ENCODE peak calls at places on chromosomes 3 and 15, in ten cellular contexts. T is ELR; W is activated CD8-positive, alpha-beta memory T cell treated with anti-CD3 and anti-CD28 coated beads for 48 hours; X is NB4; A is LoVo; E is T-helper 1 cell; Y is pulmonary artery endothelial cell; Q is germinal center; R is CD4-positive, alpha-beta T cell; P is neural progenitor cell. S is an unnamed sample.

GRCh38 chr3:53939081-53939582 is 47.5 kb upstream of the SELENOK start:
- DNase-seq in E (no peak), R (no peak), X (no peak), Q (no peak), A (no peak), Y (no peak), W (no peak), P (peak; percentile 79), T (no peak), S (no peak)

GRCh38 chr3:133426721-133427120 is 26.9 kb downstream of the BFSP2 start:
- DNase-seq in P (no peak), Q (no peak), E (no peak), Y (no peak), A (no peak), X (peak; percentile 35), R (no peak), W (no peak), T (peak; percentile 72), S (no peak)

GRCh38 chr15:70195808-70196304 is 98.1 kb upstream of the TLE3 start:
- DNase-seq in E (no peak), R (no peak), P (no peak), Y (no peak), Q (no peak), X (no peak), A (no peak), T (peak; percentile 78), W (no peak), S (peak; percentile 91)

GRCh38 chr3:46496745-46497555 is 826 bp upstream of the RTP3 start:
- DNase-seq in X (peak; percentile 62), A (no peak), P (peak; percentile 38), Y (no peak), W (no peak), Q (peak; percentile 36), E (peak; percentile 27), R (peak; percentile 57), T (no peak), S (peak; percentile 43)

GRCh38 chr3:179819379-179819778 is 166.5 kb downstream of the USP13 start:
- DNase-seq in W (no peak), A (no peak), P (no peak), E (no peak), Y (no peak), R (no peak), Q (no peak), T (no peak), X (no peak), S (no peak)

GRCh38 chr15:57865294-57865693 is 158.8 kb downstream of the POLR2M start:
- DNase-seq in T (peak; percentile 26), W (no peak), Y (no peak), X (peak; percentile 2), A (no peak), Q (peak; percentile 4), P (no peak), R (no peak), E (no peak), S (peak; percentile 16)

GRCh38 chr3:13135811-13136321 is 62.6 kb upstream of the IQSEC1 start:
- DNase-seq in A (no peak), T (no peak), P (no peak), Q (no peak), R (no peak), X (no peak), E (no peak), W (no peak), Y (no peak), S (no peak)

GRCh38 chr3:156674911-156675743 is 737 bp downstream of the TIPARP start:
- DNase-seq in Y (no peak), W (peak; percentile 23), T (peak; percentile 71), E (peak; percentile 49), A (no peak), Q (peak; percentile 36), P (peak; percentile 84), R (peak; percentile 17), X (peak; percentile 80), S (peak; percentile 43)

GRCh38 chr3:61637088-61638051 is 76.0 kb downstream of the PTPRG start:
- DNase-seq in E (no peak), R (no peak), T (peak; percentile 15), X (no peak), P (no peak), A (peak; percentile 66), Y (no peak), Q (peak; percentile 27), W (no peak), S (no peak)

GRCh38 chr3:194767430-194768207 is 81.9 kb downstream of the FAM43A start:
- DNase-seq in P (no peak), X (no peak), T (no peak), W (no peak), Y (no peak), A (no peak), Q (no peak), E (no peak), R (no peak), S (no peak)

GRCh38 chr3:146162561-146162960 is 1.6 kb upstream of the PLOD2 start:
- DNase-seq in T (peak; percentile 43), P (no peak), R (no peak), Q (no peak), E (no peak), Y (no peak), A (no peak), X (no peak), W (no peak), S (peak; percentile 47)

GRCh38 chr15:81098884-81099601 is 35.0 kb upstream of the CFAP161 start:
- DNase-seq in A (no peak), T (no peak), W (no peak), R (no peak), X (peak; percentile 29), E (no peak), P (no peak), Q (no peak), Y (peak; percentile 53), S (peak; percentile 18)

GRCh38 chr3:26712211-26713026 is 89.8 kb downstream of the LRRC3B start:
- DNase-seq in A (peak; percentile 43), Y (no peak), P (peak; percentile 87), Q (peak; percentile 7), W (no peak), X (peak; percentile 50), E (no peak), T (peak; percentile 49), R (no peak), S (peak; percentile 50)

GRCh38 chr3:5019411-5020261 is 40.4 kb downstream of the BHLHE40 start:
- DNase-seq in A (peak; percentile 51), Y (no peak), R (peak; percentile 78), E (peak; percentile 66), P (no peak), W (no peak), T (no peak), Q (no peak), X (no peak), S (peak; percentile 34)

GRCh38 chr3:68306571-68306970 is 625.8 kb downstream of the TAFA4 start:
- DNase-seq in Q (no peak), P (peak; percentile 83), R (no peak), A (peak; percentile 20), X (peak; percentile 31), Y (no peak), W (no peak), E (no peak), T (no peak), S (peak; percentile 59)

GRCh38 chr15:74010929-74011540 is 16.5 kb downstream of the PML start:
- DNase-seq in P (no peak), R (no peak), Y (no peak), A (no peak), W (no peak), T (no peak), Q (no peak), E (no peak), X (no peak), S (peak; percentile 88)

GRCh38 chr3:108389361-108389760 is 93.0 kb downstream of the HHLA2 start:
- DNase-seq in Y (no peak), P (no peak), T (no peak), Q (no peak), R (no peak), A (no peak), X (no peak), W (no peak), E (no peak), S (no peak)

GRCh38 chr15:60536314-60536713 is 57.4 kb upstream of the ICE2 start:
- DNase-seq in E (no peak), W (no peak), Q (no peak), A (no peak), T (no peak), X (peak; percentile 4), Y (no peak), P (no peak), R (no peak), S (no peak)

GRCh38 chr3:55162031-55162784 is 234.3 kb upstream of the LRTM1 start:
- DNase-seq in X (no peak), R (no peak), Y (no peak), P (no peak), E (no peak), W (no peak), A (no peak), T (peak; percentile 91), Q (no peak), S (peak; percentile 58)

GRCh38 chr3:193843447-193844301 is 250.7 kb downstream of the OPA1 start:
- DNase-seq in Q (no peak), T (no peak), X (no peak), P (no peak), W (no peak), A (peak; percentile 87), R (no peak), Y (no peak), E (no peak), S (no peak)

GRCh38 chr15:95910643-95911212 is 419.8 kb upstream of the NR2F2 start:
- DNase-seq in Y (no peak), W (no peak), P (peak; percentile 53), R (no peak), X (no peak), T (no peak), Q (no peak), E (no peak), A (no peak), S (no peak)

S was measured in MCF 10A.